ENCODE peak calls at places on chromosome 7, in six cellular contexts. T, V, J, D, M and Q are unnamed samples.

GRCh38 chr7:142441074-142441403 is 183.2 kb upstream of the PRSS58 start:
- DNase-seq in T (no peak), V (no peak), J (no peak), D (no peak), M (no peak), Q (no peak)

GRCh38 chr7:30977896-30978564 is 14.3 kb downstream of the GHRHR start:
- DNase-seq in T (peak), V (peak), J (no peak), D (peak), M (no peak), Q (peak)

GRCh38 chr7:92010215-92010614 is 69.6 kb downstream of the AKAP9 start:
- DNase-seq in T (no peak), V (no peak), J (no peak), D (peak), M (no peak), Q (no peak)

GRCh38 chr7:53740971-53741370 is 705.5 kb downstream of the POM121L12 start:
- DNase-seq in T (no peak), V (no peak), J (no peak), D (no peak), M (no peak), Q (no peak)

GRCh38 chr7:118195837-118196474 is 12.0 kb downstream of the LSM8 start:
- DNase-seq in T (peak), V (peak), J (peak), D (peak), M (no peak), Q (peak)

GRCh38 chr7:102860351-102860811 is 52.4 kb upstream of the LRRC17 start:
- DNase-seq in T (peak), V (no peak), J (no peak), D (no peak), M (no peak), Q (no peak)

GRCh38 chr7:22885824-22886255 is 63.2 kb upstream of the TOMM7 start:
- DNase-seq in T (no peak), V (no peak), J (peak), D (no peak), M (no peak), Q (no peak)

GRCh38 chr7:130149575-130150139 is 55.5 kb downstream of the TMEM209 start:
- DNase-seq in T (no peak), V (peak), J (peak), D (no peak), M (no peak), Q (no peak)

GRCh38 chr7:74338366-74339108 is 49.3 kb downstream of the CLIP2 start:
- DNase-seq in T (no peak), V (no peak), J (no peak), D (no peak), M (no peak), Q (no peak)

GRCh38 chr7:39845011-39845410 is 105.0 kb upstream of the CDK13 start:
- DNase-seq in T (no peak), V (no peak), J (no peak), D (no peak), M (no peak), Q (no peak)

GRCh38 chr7:131845573-131846337 is 289.3 kb upstream of the PODXL start:
- DNase-seq in T (no peak), V (no peak), J (no peak), D (no peak), M (no peak), Q (no peak)

GRCh38 chr7:30842542-30843451 is 68.9 kb upstream of the AQP1 start:
- DNase-seq in T (peak), V (no peak), J (no peak), D (no peak), M (no peak), Q (no peak)

GRCh38 chr7:47153076-47153475 is 428.8 kb downstream of the TNS3 start:
- DNase-seq in T (peak), V (peak), J (no peak), D (peak), M (no peak), Q (no peak)

GRCh38 chr7:727104-727805 is at the start of gene PRKAR1B:
- DNase-seq in T (no peak), V (no peak), J (peak), D (peak), M (no peak), Q (peak)

GRCh38 chr7:159030490-159031134 is 114.1 kb downstream of the VIPR2 start:
- DNase-seq in T (peak), V (peak), J (peak), D (peak), M (peak), Q (peak)

GRCh38 chr7:121515651-121516401 is 119.7 kb upstream of the FAM3C start:
- DNase-seq in T (no peak), V (no peak), J (no peak), D (no peak), M (no peak), Q (no peak)

GRCh38 chr7:18357691-18358090 is 137.9 kb upstream of the HDAC9 start:
- DNase-seq in T (no peak), V (no peak), J (peak), D (peak), M (no peak), Q (no peak)

GRCh38 chr7:55147736-55148135 is 128.9 kb downstream of the EGFR start:
- DNase-seq in T (no peak), V (no peak), J (no peak), D (no peak), M (no peak), Q (no peak)

GRCh38 chr7:39458346-39458745 is 107.9 kb upstream of the YAE1 start:
- DNase-seq in T (no peak), V (no peak), J (no peak), D (no peak), M (no peak), Q (no peak)

GRCh38 chr7:108077714-108078113 is 52.4 kb downstream of the LAMB4 start:
- DNase-seq in T (no peak), V (no peak), J (no peak), D (no peak), M (no peak), Q (no peak)

GRCh38 chr7:3636131-3636860 is 335.2 kb downstream of the SDK1 start:
- DNase-seq in T (peak), V (no peak), J (no peak), D (no peak), M (no peak), Q (no peak)

GRCh38 chr7:40015790-40016296 is 65.8 kb downstream of the CDK13 start:
- DNase-seq in T (peak), V (peak), J (peak), D (no peak), M (no peak), Q (no peak)

GRCh38 chr7:5692112-5692844 is 89.2 kb downstream of the RNF216 start:
- DNase-seq in T (peak), V (peak), J (no peak), D (peak), M (peak), Q (peak)

GRCh38 chr7:71780282-71780681 is 631.9 kb downstream of the CALN1 start:
- DNase-seq in T (no peak), V (no peak), J (no peak), D (no peak), M (no peak), Q (no peak)

GRCh38 chr7:122790558-122790957 is 87.8 kb upstream of the RNF148 start:
- DNase-seq in T (no peak), V (no peak), J (no peak), D (no peak), M (no peak), Q (no peak)

GRCh38 chr7:77799078-77799964 is 748 bp downstream of the PHTF2 start:
- DNase-seq in T (peak), V (peak), J (peak), D (peak), M (peak), Q (peak)
- TF ChIP-seq CTCF in T (no peak), V (no peak), J (no peak), D (peak), M (no peak), Q (no peak)

GRCh38 chr7:110442386-110442837 is 648.5 kb upstream of the LRRN3 start:
- DNase-seq in T (peak), V (peak), J (peak), D (peak), M (no peak), Q (peak)
- TF ChIP-seq CTCF in T (peak), V (no peak), J (peak), D (peak), M (no peak), Q (peak)

GRCh38 chr7:152030561-152030960 is 5.1 kb downstream of the GALNT11 start:
- DNase-seq in T (no peak), V (no peak), J (no peak), D (no peak), M (no peak), Q (no peak)

GRCh38 chr7:152025077-152025936 is at the start of gene GALNT11:
- DNase-seq in T (peak), V (peak), J (peak), D (peak), M (peak), Q (peak)

DNA sequence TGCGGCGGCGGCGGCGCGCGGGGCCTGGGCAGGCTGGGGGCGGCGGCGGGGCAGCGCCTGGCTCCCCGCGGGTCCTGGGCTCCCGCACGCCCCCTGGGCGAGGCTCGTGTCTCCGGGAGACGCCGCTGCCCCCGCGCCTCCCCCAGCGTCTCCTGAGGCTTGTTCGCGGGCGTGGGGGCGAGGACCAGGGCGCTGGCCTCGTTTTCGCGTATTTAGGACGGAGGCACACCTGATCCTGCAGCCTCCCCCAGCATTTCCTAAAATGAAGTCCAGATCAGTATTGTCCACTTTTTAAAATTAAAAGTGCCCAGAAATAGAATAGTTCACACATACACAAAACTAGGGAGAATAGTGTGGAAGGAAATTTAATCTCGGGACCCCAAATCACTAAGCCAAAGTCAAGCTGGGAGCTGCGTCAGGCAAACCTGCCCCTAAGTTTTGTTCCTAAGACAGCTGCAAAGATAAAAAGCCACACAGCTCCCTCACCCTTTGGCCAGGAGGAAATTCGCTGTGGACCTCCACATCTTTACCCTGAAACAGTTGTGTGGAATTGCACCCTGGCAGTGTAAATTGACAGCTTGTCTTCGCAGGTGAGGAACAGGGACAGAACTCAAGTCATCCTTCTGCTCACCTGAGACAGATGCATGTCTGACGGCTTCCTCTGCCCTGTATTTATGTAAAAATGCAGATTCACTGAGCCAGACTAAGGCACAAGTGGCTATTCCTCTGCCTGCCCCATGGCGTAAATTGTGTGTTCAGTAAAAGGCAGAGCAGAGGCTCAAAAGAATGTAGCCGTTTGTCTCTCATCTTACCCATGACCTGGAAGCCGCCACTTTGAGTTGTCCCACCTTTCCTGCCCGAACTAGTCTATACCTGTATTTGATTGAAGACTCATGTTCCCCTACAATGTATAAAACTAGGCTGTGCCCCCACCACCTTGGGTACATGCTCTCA is 740 bp downstream of the GALNT11 start:
- DNase-seq in T (no peak), V (no peak), J (no peak), D (no peak), M (no peak), Q (no peak)
- TF ChIP-seq CTCF in T (no peak), V (no peak), J (no peak), D (no peak), M (no peak), Q (no peak)

GRCh38 chr7:12684733-12685132 is 2.7 kb upstream of the ARL4A start:
- DNase-seq in T (no peak), V (no peak), J (no peak), D (no peak), M (no peak), Q (no peak)

GRCh38 chr7:12687213-12688171 is at the start of gene ARL4A:
- DNase-seq in T (peak), V (peak), J (peak), D (peak), M (peak), Q (peak)

GRCh38 chr7:12686894-12687212 is 580 bp upstream of the ARL4A start:
- DNase-seq in T (no peak), V (no peak), J (no peak), D (no peak), M (no peak), Q (no peak)

GRCh38 chr7:12685550-12685949 is 1.9 kb upstream of the ARL4A start:
- DNase-seq in T (peak), V (peak), J (no peak), D (no peak), M (peak), Q (peak)

GRCh38 chr7:12686234-12686893 is 1.1 kb upstream of the ARL4A start:
- DNase-seq in T (peak), V (peak), J (peak), D (peak), M (peak), Q (peak)
- TF ChIP-seq CTCF in T (peak), V (peak), J (peak), D (peak), M (peak), Q (peak)

GRCh38 chr7:77330169-77330882 is 85.8 kb downstream of the GSAP start:
- DNase-seq in T (peak), V (no peak), J (peak), D (no peak), M (no peak), Q (no peak)

GRCh38 chr7:77329466-77330168 is 86.5 kb downstream of the GSAP start:
- DNase-seq in T (no peak), V (no peak), J (no peak), D (no peak), M (no peak), Q (no peak)

GRCh38 chr7:77335581-77335980 is 80.6 kb downstream of the GSAP start:
- DNase-seq in T (no peak), V (no peak), J (no peak), D (no peak), M (no peak), Q (no peak)

GRCh38 chr7:77328669-77329068 is 87.5 kb downstream of the GSAP start:
- DNase-seq in T (peak), V (no peak), J (no peak), D (no peak), M (no peak), Q (no peak)

DNA sequence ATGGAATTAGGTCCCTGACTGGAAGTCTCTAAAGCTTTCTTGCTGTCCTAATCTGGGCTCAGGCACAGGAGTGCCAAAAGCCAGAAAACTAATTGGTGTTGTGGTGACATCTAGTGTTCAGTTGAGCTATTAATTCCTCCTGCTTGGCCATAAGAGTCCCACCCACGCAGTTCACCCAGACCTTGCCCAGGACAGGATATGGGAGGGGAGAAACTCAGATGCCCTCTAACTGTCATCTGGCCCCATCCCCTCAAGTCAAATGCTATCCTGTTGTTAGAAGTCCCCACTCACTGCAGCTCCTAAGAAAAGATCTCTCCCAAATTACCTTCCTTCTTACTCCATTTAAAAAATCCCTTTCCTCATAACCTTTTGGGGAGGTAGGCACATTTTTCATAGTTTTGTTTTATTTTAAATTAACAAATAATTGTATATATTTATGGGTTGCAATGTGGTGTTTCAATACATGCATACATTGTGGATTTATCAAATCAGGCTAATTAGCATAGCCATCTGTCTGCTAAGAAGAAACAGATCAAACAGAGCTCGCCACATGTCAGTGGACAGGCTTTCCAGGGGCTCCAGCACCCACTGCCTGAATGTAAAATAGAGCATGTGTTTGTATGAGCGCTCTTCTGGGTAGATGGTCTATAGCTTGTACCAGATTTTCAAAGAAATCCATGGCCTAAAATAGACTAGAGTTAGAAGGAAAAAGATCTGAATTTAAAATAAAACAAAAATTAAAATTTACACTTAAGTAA is 84.0 kb downstream of the GSAP start:
- DNase-seq in T (peak), V (peak), J (peak), D (peak), M (peak), Q (peak)
- TF ChIP-seq CTCF in T (peak), V (peak), J (peak), D (peak), M (peak), Q (peak)

DNA sequence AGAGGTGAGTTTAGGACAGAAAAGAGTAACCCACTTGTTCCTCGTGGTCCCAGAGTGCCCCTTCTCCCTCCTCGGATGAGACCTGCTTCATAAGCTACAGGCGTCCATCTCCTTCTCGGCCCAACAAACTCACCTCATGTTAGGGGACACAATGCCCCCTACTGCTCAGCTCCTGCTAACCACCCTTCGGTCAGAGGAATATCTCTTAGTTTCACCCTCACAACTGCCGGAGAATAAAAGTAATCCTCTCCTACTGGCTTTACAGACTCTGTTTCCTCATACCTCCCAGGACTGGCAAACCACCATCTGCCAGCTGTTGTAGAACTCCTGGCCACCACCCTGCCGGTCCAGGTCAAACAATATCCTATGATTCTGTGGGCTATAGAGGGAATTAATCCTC is 3.2 kb downstream of the AKR1B15 start:
- DNase-seq in T (peak), V (no peak), J (no peak), D (no peak), M (peak), Q (peak)
- TF ChIP-seq CTCF in T (peak), V (no peak), J (no peak), D (peak), M (peak), Q (peak)

DNA sequence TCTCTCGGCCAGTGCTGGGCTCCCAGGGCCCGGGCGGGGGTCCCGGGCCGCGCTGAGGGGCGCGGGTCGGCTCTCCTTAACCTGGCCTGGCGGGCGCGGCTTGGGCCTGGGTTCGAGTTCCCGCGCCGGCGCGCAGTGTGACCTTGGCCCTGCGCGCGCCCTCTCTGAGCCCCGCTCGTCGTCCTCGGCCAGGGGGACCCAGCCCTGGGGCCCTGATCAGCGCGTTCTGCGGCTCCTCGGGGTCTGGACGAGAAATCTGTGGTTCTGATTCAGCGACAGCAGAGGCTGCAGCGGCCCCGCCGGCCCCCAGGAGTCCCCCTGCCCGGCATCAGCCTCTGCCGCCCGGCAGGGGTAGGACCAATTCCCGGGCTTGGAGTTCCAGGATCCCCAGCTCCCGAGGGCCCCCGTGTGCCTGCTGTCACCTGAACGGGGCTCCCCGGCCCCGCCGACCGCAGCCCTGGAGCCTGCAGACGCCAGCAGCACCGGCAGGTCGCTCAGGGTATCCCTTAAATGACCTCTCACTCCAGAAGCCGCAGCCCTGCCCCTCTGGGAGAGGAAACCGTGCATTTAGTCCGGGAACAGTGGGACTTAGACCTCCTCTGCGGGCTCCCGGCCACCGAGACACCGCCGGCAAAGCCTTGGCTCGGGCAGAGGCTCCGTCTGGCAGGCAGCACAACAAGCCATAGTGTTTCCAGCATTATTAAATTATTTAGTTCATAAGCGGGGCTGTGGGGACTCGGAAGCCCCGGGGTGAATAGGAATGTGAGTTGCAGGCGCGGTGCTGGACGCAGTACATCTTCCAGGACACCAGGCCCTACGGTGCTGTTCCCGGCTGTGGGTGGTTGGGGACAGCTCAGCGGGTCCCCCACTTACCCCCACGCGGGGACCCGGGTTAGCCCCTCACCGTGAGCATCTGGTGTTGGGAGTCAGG is 572 bp downstream of the CHST12 start:
- DNase-seq in T (peak), V (peak), J (no peak), D (peak), M (peak), Q (peak)
- TF ChIP-seq CTCF in T (peak), V (peak), J (no peak), D (no peak), M (no peak), Q (no peak)

GRCh38 chr7:2604608-2605174 is 27.1 kb upstream of the TTYH3 start:
- DNase-seq in T (no peak), V (no peak), J (no peak), D (no peak), M (no peak), Q (no peak)
- TF ChIP-seq CTCF in T (no peak), V (no peak), J (no peak), D (no peak), M (no peak), Q (no peak)